ENCODE peak calls at places on chromosomes 6 and 20, in four cellular contexts. F, V, I and O are unnamed samples.

GRCh38 chr20:40563296-40563950 is 125.6 kb downstream of the MAFB start:
- DNase-seq in I (no peak), F (peak; percentile 95), V (peak; percentile 44), O (no peak)

GRCh38 chr6:63509652-63510352 is 62.5 kb upstream of the LOC128125822 start:
- DNase-seq in F (peak; percentile 73), V (peak; percentile 81), I (peak; percentile 78), O (no peak)

GRCh38 chr20:34751453-34751852 is 47.3 kb downstream of the TP53INP2 start:
- DNase-seq in I (no peak), V (no peak), F (no peak), O (no peak)

GRCh38 chr6:7628915-7629314 is 38.9 kb downstream of the SNRNP48 start:
- DNase-seq in F (no peak), V (no peak), I (no peak), O (no peak)

GRCh38 chr6:21201181-21201580 is 392.4 kb upstream of the SOX4 start:
- DNase-seq in I (no peak), F (no peak), V (no peak), O (no peak)

GRCh38 chr6:148193063-148193680 is 149.5 kb upstream of the SASH1 start:
- DNase-seq in V (no peak), I (no peak), F (peak; percentile 64), O (no peak)

GRCh38 chr6:24718449-24719124 is 367 bp downstream of the C6orf62 start:
- DNase-seq in I (no peak), F (no peak), V (no peak), O (no peak)

GRCh38 chr6:32962427-32962826 is 6.0 kb upstream of the BRD2 start:
- DNase-seq in F (no peak), I (no peak), V (no peak), O (no peak)

GRCh38 chr6:140537834-140538680 is 1163.6 kb upstream of the CITED2 start:
- DNase-seq in F (no peak), V (peak; percentile 63), I (no peak), O (no peak)

GRCh38 chr6:44514085-44514484 is 126.6 kb downstream of the CDC5L start:
- DNase-seq in F (no peak), I (no peak), V (no peak), O (no peak)

GRCh38 chr6:132520953-132521352 is 8.0 kb upstream of the STX7 start:
- DNase-seq in F (no peak), V (no peak), I (no peak), O (no peak)

GRCh38 chr6:127956260-127956888 is 55.5 kb upstream of the THEMIS start:
- DNase-seq in I (no peak), V (no peak), F (no peak), O (no peak)

GRCh38 chr6:33728438-33728837 is 16.9 kb upstream of the UQCC2 start:
- DNase-seq in I (no peak), F (no peak), V (no peak), O (no peak)

GRCh38 chr6:77040566-77041195 is 422.6 kb downstream of the HTR1B start:
- DNase-seq in I (no peak), F (no peak), V (no peak), O (no peak)

GRCh38 chr6:49826743-49827406 is 39.5 kb downstream of the CRISP1 start:
- DNase-seq in V (no peak), F (no peak), I (no peak), O (no peak)

GRCh38 chr6:73285674-73286283 is 22.8 kb upstream of the KHDC1 start:
- DNase-seq in F (no peak), V (peak; percentile 57), I (no peak), O (no peak)

GRCh38 chr6:35719407-35719829 is 17.4 kb upstream of the ARMC12 start:
- DNase-seq in F (no peak), V (no peak), I (no peak), O (no peak)

GRCh38 chr6:23510778-23511510 is 615.1 kb upstream of the NRSN1 start:
- DNase-seq in V (no peak), F (no peak), I (no peak), O (no peak)

GRCh38 chr6:28771401-28772267 is 152.2 kb downstream of the TRIM27 start:
- DNase-seq in V (no peak), F (no peak), I (no peak), O (no peak)

GRCh38 chr20:52001999-52002666 is 189.4 kb downstream of the ZFP64 start:
- DNase-seq in F (no peak), V (peak; percentile 21), I (no peak), O (no peak)
- TF ChIP-seq CTCF in F (no peak), V (no peak), I (no peak), O (no peak)

GRCh38 chr6:108609276-108609769 is 48.6 kb downstream of the FOXO3 start:
- DNase-seq in F (no peak), I (no peak), V (no peak), O (no peak)

GRCh38 chr6:108608453-108609275 is 47.9 kb downstream of the FOXO3 start:
- DNase-seq in I (no peak), F (no peak), V (no peak), O (no peak)

GRCh38 chr6:108606130-108606797 is 45.5 kb downstream of the FOXO3 start:
- DNase-seq in I (no peak), F (no peak), V (no peak), O (no peak)

GRCh38 chr6:108598316-108598863 is 37.7 kb downstream of the FOXO3 start:
- DNase-seq in F (no peak), I (no peak), V (peak; percentile 59), O (no peak)

GRCh38 chr6:108604156-108604555 is 43.4 kb downstream of the FOXO3 start:
- DNase-seq in V (no peak), F (no peak), I (no peak), O (no peak)
- H3K27ac ChIP-seq in V (no peak overlapping the region), F (no peak overlapping the region), I (no peak overlapping the region), O (no peak overlapping the region)

DNA sequence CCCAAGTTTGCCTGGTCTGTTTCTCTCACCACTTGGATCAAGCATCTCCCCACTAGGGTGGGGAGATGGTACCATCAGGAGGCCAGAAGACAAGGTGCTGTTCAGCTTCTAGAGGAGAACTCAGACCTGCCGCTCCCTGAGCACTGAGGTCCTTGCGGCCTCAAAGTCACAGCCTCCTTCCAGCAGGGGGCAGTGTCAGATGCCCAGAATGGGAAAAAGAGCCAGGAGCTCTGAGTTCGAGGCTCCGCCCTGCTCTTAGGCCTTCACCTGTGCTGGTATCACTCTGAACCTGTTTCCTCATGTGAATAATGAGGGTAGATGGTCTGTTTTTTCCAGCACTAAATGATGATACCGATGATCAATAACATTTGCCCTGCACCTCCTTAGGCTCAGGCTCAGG is 68.7 kb downstream of the TOX2 start:
- DNase-seq in I (no peak), F (peak; percentile 90), V (no peak), O (peak; percentile 15)
- TF ChIP-seq CTCF in I (peak; percentile 16), F (peak; percentile 58), V (no peak), O (peak; percentile 25)

DNA sequence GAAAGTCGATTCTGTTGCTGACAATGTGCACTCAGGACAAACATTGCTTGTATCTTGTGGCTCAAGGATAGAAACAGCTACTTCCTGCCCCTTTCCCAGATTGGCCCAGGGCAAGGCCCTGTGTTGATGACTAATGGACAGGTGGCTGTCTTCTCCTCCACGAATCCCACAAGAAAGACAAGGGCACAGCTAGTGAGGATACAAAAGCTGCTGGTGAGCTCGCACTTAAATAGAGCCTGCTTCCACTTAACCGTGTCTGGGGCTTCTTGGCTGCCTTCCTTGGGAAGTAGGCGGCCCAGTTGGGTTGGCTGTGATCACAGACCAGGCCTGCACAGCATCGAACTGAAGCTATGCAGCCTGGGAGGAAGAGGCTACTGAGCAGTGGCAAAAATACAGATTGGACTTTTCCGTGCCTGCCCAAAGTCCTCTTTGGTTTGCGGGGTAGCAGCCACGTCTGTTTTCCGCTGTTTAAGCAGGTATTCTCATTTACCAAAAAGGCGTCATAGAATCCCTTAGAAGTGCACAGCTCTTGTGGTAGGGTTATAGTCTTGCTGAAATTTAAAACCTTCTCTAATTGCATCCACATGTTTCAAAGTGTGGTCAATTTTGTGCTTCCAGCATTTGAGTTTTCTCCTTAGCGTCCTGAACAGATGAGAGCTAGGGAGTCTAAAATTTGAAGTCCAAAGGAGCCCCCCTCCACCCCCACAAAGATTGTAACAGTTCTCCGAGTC is 23.1 kb upstream of the NAA20 start:
- DNase-seq in V (no peak), I (no peak), F (no peak), O (no peak)
- H3K27ac ChIP-seq in V (peak overlapping the region; percentile 94), I (peak overlapping the region; percentile 13), F (peak overlapping the region; percentile 53), O (no peak overlapping the region)

GRCh38 chr20:46520976-46521579 is 7.7 kb upstream of the ZNF334 start:
- DNase-seq in I (peak; percentile 51), F (peak; percentile 38), V (peak; percentile 75), O (peak; percentile 6)
- TF ChIP-seq CTCF in I (peak; percentile 63), F (peak; percentile 44), V (peak; percentile 61), O (no peak)

DNA sequence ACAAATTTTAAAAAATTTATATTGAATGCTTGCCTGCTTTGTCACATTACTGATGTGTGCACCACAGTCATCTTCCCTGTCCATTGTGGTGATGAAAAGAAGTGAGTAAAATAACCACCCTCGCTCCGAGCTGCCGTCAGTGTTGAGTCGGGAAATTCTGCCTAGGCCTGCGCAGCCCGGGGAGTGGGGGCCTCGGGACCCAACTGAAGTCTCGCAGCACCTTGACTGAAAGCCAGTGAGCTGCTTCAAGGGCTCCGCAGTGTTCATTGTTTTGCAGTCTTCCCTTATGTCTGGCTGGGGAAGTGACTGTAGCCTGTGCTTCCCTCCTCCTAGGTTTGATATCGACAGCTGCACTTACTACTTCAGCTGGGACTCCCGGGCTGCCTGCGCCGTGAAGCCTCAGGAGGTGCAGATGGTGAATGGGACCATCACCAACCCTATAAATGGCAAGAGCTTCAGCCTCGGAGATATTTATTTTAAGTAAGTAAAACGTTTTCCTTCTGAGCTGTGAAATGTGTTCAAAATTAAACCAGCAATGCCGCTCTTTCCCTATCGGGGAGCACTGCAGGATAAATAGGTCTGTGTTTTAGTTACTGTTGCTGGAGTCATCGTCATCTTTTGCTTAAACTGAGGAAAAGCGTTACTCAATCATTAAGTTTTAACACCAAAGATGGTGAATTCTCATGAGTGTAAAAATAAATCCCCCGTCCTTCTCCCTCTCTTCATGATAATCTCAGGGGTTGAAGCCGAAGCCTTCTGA is 32.7 kb upstream of the SLC22A1 start:
- DNase-seq in F (no peak), V (no peak), I (no peak), O (no peak)
- H3K27ac ChIP-seq in F (no peak overlapping the region), V (no peak overlapping the region), I (no peak overlapping the region), O (no peak overlapping the region)

GRCh38 chr20:24834310-24834709 is 114.8 kb upstream of the CST7 start:
- DNase-seq in I (no peak), F (no peak), V (no peak), O (no peak)
- TF ChIP-seq CTCF in I (no peak), F (no peak), V (no peak), O (no peak)